ENCODE peak calls at places on chromosomes 13 and 19, in four cellular contexts. O is transverse colon, I is HEK293T, S is tibial artery. G is an unnamed sample.

GRCh38 chr19:18999016-18999758 is 34.1 kb downstream of the SUGP2 start:
- DNase-seq in S (no peak), I (no peak), O (no peak), G (no peak)

GRCh38 chr13:79745141-79745540 is 264.2 kb downstream of the NDFIP2 start:
- DNase-seq in S (no peak), I (no peak), O (no peak), G (peak)

GRCh38 chr13:76972430-76972829 is 19.5 kb upstream of the CLN5 start:
- DNase-seq in I (no peak), S (no peak), O (no peak), G (peak)

GRCh38 chr19:49344516-49345423 is 9.6 kb downstream of the CD37 start:
- DNase-seq in I (no peak), O (no peak), S (no peak), G (no peak)

GRCh38 chr19:10166046-10166445 is 28.7 kb downstream of the DNMT1 start:
- DNase-seq in I (no peak), O (no peak), S (no peak), G (no peak)

GRCh38 chr19:13318190-13318589 is 168.0 kb downstream of the IER2 start:
- DNase-seq in I (no peak), O (no peak), S (no peak), G (no peak)

GRCh38 chr19:50280074-50280473 is 49.1 kb downstream of the KCNC3 start:
- DNase-seq in O (no peak), S (no peak), I (no peak), G (no peak)

GRCh38 chr19:3975637-3976087 is 4.8 kb upstream of the DAPK3 start:
- DNase-seq in I (no peak), S (no peak), O (no peak), G (no peak)

GRCh38 chr13:79434578-79434977 is 28.5 kb upstream of the RBM26 start:
- DNase-seq in I (peak), O (no peak), S (no peak), G (no peak)

GRCh38 chr19:53903055-53903680 is 5.9 kb upstream of the CACNG7 start:
- DNase-seq in O (no peak), S (no peak), I (no peak), G (no peak)

GRCh38 chr13:113652404-113653263 is 5.4 kb downstream of the ATP4B start:
- DNase-seq in S (peak), I (no peak), O (peak), G (no peak)

GRCh38 chr13:62512194-62513141 is 1096.8 kb upstream of the PCDH20 start:
- DNase-seq in I (peak), O (peak), S (no peak), G (peak)

G was measured in cerebellum.